ENCODE peak calls at places on chromosomes 7 and 10, in six cellular contexts. P is BE2C; M is prostate gland; E is GM23248; R is naive thymus-derived CD4-positive, alpha-beta T cell; K is dorsolateral prefrontal cortex. A is an unnamed sample.

GRCh38 chr10:131888186-131888604 is 12.6 kb upstream of the PPP2R2D start:
- DNase-seq in K (no peak), R (no peak), P (no peak), E (peak), M (no peak), A (no peak)

GRCh38 chr7:87328281-87328680 is 17.2 kb upstream of the CROT start:
- DNase-seq in P (no peak), R (no peak), E (peak), K (no peak), M (no peak), A (no peak)

GRCh38 chr7:107854454-107854853 is 36.5 kb upstream of the DLD start:
- DNase-seq in K (no peak), R (no peak), E (no peak), M (peak), P (no peak), A (no peak)

GRCh38 chr10:5618829-5619228 is 47.6 kb downstream of the ASB13 start:
- DNase-seq in K (no peak), M (no peak), R (no peak), E (peak), P (no peak), A (no peak)

GRCh38 chr7:16739863-16740622 is 13.5 kb upstream of the TSPAN13 start:
- DNase-seq in R (no peak), P (peak), E (peak), M (peak), K (no peak), A (no peak)

GRCh38 chr7:14085901-14086300 is 96.4 kb upstream of the ETV1 start:
- DNase-seq in K (no peak), R (no peak), E (peak), M (no peak), P (no peak), A (no peak)

GRCh38 chr7:101996876-101997275 is 179.4 kb downstream of the CUX1 start:
- DNase-seq in P (no peak), R (no peak), K (no peak), M (no peak), E (no peak), A (no peak)

GRCh38 chr7:391411-391951 is 101.5 kb downstream of the FOXL3 start:
- DNase-seq in K (no peak), M (peak), E (no peak), P (no peak), R (peak), A (no peak)

GRCh38 chr10:104824378-104825006 is 183.4 kb downstream of the SORCS3 start:
- DNase-seq in E (peak), M (peak), P (no peak), K (no peak), R (no peak), A (peak)

GRCh38 chr10:4176500-4177281 is 391.7 kb upstream of the KLF6 start:
- DNase-seq in P (no peak), K (no peak), R (no peak), E (no peak), M (no peak), A (peak)

GRCh38 chr10:59805043-59805442 is 51.8 kb upstream of the MRLN start:
- DNase-seq in E (peak), P (peak), K (no peak), R (no peak), M (peak), A (no peak)

GRCh38 chr7:132569884-132570614 is 6.2 kb downstream of the PLXNA4 start:
- DNase-seq in K (no peak), M (no peak), R (no peak), P (no peak), E (no peak), A (no peak)

GRCh38 chr7:108261560-108262255 is 131.5 kb upstream of the LAMB4 start:
- DNase-seq in P (no peak), M (no peak), R (no peak), E (no peak), K (no peak), A (no peak)

GRCh38 chr7:425794-426188 is 93.9 kb downstream of the PDGFA start:
- DNase-seq in R (no peak), M (no peak), P (peak), K (no peak), E (peak), A (no peak)

GRCh38 chr10:1369197-1369596 is 313.0 kb downstream of the WDR37 start:
- DNase-seq in P (no peak), M (no peak), E (no peak), K (no peak), R (no peak), A (no peak)

GRCh38 chr7:148664319-148664718 is 34.4 kb upstream of the CUL1 start:
- DNase-seq in E (peak), P (no peak), R (no peak), K (no peak), M (no peak), A (no peak)

GRCh38 chr10:85720931-85721330 is 645.7 kb downstream of the GRID1 start:
- DNase-seq in P (no peak), M (no peak), E (no peak), R (no peak), K (no peak), A (no peak)

GRCh38 chr7:5827755-5828154 is 46.3 kb upstream of the RNF216 start:
- DNase-seq in E (peak), M (no peak), K (no peak), P (peak), R (no peak), A (no peak)

GRCh38 chr7:17236603-17237002 is 61.8 kb upstream of the AHR start:
- DNase-seq in P (no peak), E (peak), K (no peak), M (no peak), R (no peak), A (no peak)

GRCh38 chr10:91743460-91743859 is 54.8 kb upstream of the TNKS2 start:
- DNase-seq in E (no peak), K (no peak), P (no peak), M (no peak), R (no peak), A (no peak)

GRCh38 chr7:96624954-96625353 is 84.7 kb downstream of the SEM1 start:
- DNase-seq in M (no peak), R (no peak), E (no peak), P (no peak), K (no peak), A (no peak)

GRCh38 chr7:9645756-9646155 is 1212.3 kb downstream of the NXPH1 start:
- DNase-seq in P (no peak), M (no peak), K (no peak), R (no peak), E (no peak), A (no peak)

GRCh38 chr10:47315426-47315825 is 6.8 kb upstream of the GDF2 start:
- DNase-seq in M (no peak), R (no peak), P (no peak), E (no peak), K (no peak), A (no peak)

GRCh38 chr10:113650172-113650571 is 13.7 kb downstream of the NRAP start:
- DNase-seq in K (no peak), R (no peak), P (no peak), E (no peak), M (no peak), A (no peak)

GRCh38 chr7:105389090-105389650 is 449 bp upstream of the SRPK2 start:
- DNase-seq in K (no peak), P (peak), M (peak), R (peak), E (peak), A (peak)

GRCh38 chr7:21256310-21256877 is 171.5 kb upstream of the SP4 start:
- DNase-seq in M (peak), E (peak), P (peak), K (no peak), R (no peak), A (no peak)

GRCh38 chr10:60341969-60342368 is 47.7 kb downstream of the ANK3 start:
- DNase-seq in P (no peak), R (no peak), E (no peak), K (no peak), M (no peak), A (no peak)

GRCh38 chr10:73042130-73042529 is 54.5 kb downstream of the P4HA1 start:
- DNase-seq in M (no peak), R (no peak), E (no peak), K (no peak), P (no peak), A (no peak)

GRCh38 chr7:39891879-39892278 is 58.2 kb upstream of the CDK13 start:
- DNase-seq in R (no peak), P (no peak), E (no peak), M (no peak), K (no peak), A (no peak)

GRCh38 chr10:60148266-60148840 is 241.3 kb downstream of the ANK3 start:
- DNase-seq in M (peak), E (peak), P (no peak), R (no peak), K (no peak), A (no peak)

GRCh38 chr7:127253289-127254162 is 785 bp upstream of the GRM8 start:
- DNase-seq in K (peak), P (peak), M (peak), R (peak), E (peak), A (peak)

GRCh38 chr7:73879977-73880681 is 19.2 kb downstream of the TMEM270 start:
- DNase-seq in E (peak), R (no peak), P (no peak), K (no peak), M (no peak), A (no peak)

GRCh38 chr10:54372164-54372563 is 428.9 kb downstream of the PCDH15 start:
- DNase-seq in R (no peak), P (peak), M (no peak), K (no peak), E (no peak), A (no peak)

GRCh38 chr10:97882142-97883091 is 32.8 kb downstream of the GOLGA7B start:
- DNase-seq in M (no peak), E (peak), R (no peak), K (no peak), P (no peak), A (no peak)

GRCh38 chr7:112255388-112255720 is 48.9 kb downstream of the ZNF277 start:
- DNase-seq in E (no peak), P (no peak), M (no peak), R (no peak), K (no peak), A (no peak)

GRCh38 chr7:135905355-135905754 is 71.8 kb downstream of the MTPN start:
- DNase-seq in M (no peak), E (no peak), P (no peak), K (no peak), R (no peak), A (no peak)

GRCh38 chr7:33516634-33517033 is 387.3 kb downstream of the BBS9 start:
- DNase-seq in P (no peak), M (no peak), R (no peak), K (no peak), E (no peak), A (no peak)

GRCh38 chr10:32348297-32349198 is 1.6 kb upstream of the EPC1 start:
- DNase-seq in R (no peak), K (no peak), M (no peak), P (no peak), E (no peak), A (no peak)
- H3K4me3 ChIP-seq in R (no peak), K (peak), M (no peak), P (peak), E (no peak), A (no peak)

DNA sequence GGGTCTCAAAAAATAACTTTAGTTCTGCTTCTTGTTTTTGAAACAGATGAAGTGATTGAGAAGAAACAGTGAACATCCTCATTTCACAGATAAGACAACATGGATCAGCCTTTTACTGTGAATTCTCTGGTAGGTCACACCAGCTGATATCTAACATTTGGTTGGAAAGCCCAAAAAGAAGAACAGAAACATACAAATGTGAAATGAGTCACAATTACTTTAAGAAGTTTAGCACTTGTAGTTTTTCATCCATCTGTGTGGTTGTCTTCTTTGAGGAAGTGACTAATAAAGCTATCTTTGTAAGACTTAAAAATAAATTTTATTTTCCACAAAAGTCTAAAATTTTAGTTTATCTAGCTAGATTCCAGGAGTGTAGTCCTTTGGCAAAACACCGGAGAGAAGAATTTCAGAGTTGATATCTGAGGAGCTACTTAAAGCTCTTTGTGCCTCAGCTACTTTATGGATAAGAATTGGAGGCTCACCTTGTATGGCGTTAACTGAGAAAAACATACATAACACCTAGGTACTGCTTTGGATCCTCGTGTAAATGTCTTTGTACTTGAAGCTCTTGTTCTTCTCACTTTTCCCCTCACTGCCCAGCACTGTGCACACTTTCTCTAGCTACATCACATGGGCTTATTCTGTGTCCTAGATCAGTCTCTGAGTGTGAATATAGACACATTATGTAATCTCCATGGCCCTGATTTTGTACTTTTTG is 21.7 kb downstream of the STAMBPL1 start:
- DNase-seq in P (no peak), R (no peak), K (no peak), M (no peak), E (peak), A (peak)
- H3K4me3 ChIP-seq in P (no peak), R (no peak), K (no peak), M (no peak), E (no peak), A (no peak)

GRCh38 chr7:139745330-139746143 is 32.3 kb downstream of the HIPK2 start:
- DNase-seq in M (no peak), R (no peak), P (no peak), K (no peak), E (peak), A (no peak)
- H3K4me3 ChIP-seq in M (no peak), R (no peak), P (no peak), K (no peak), E (no peak), A (no peak)

GRCh38 chr10:132964231-132964630 is 21.9 kb upstream of the CFAP46 start:
- DNase-seq in M (no peak), P (no peak), E (no peak), R (no peak), K (peak), A (no peak)
- H3K4me3 ChIP-seq in M (peak), P (no peak), E (no peak), R (no peak), K (no peak), A (no peak)

DNA sequence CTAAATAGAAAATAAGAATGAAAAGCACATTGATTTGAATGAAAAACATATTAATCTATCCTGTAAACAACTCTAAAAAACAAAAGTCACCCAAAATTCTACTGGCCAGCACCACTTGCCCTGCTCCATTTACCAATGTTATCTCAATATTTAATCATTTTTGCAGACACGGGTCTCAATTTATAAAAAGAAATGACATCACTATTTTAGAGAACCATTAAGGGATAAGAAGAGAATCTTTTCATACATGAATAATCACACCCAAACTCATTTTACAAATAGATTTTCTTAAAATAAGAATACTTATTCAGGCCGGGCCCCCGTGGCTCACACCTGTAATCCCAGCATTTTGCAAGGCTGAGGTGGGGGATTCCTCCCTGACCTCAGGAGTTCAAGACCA is 3.9 kb downstream of the SAR1A start:
- DNase-seq in P (no peak), K (no peak), M (no peak), E (no peak), R (no peak), A (no peak)
- H3K4me3 ChIP-seq in P (no peak), K (no peak), M (no peak), E (no peak), R (no peak), A (no peak)

GRCh38 chr7:155816192-155816508 is 3.9 kb upstream of the SHH start:
- DNase-seq in K (no peak), M (no peak), R (no peak), P (no peak), E (no peak), A (no peak)

GRCh38 chr7:155814569-155815276 is 2.5 kb upstream of the SHH start:
- DNase-seq in R (no peak), K (no peak), E (peak), M (no peak), P (no peak), A (no peak)

GRCh38 chr7:155816996-155817395 is 4.7 kb upstream of the SHH start:
- DNase-seq in R (no peak), P (no peak), M (no peak), K (no peak), E (no peak), A (no peak)

GRCh38 chr7:155813791-155814568 is 1.7 kb upstream of the SHH start:
- DNase-seq in R (no peak), P (no peak), M (no peak), E (no peak), K (no peak), A (no peak)

GRCh38 chr7:155815332-155816191 is 3.3 kb upstream of the SHH start:
- DNase-seq in R (peak), M (peak), E (peak), P (peak), K (no peak), A (peak)
- H3K4me3 ChIP-seq in R (no peak), M (no peak), E (no peak), P (no peak), K (no peak), A (no peak)